ENCODE peak calls at places on chromosomes 3 and 15, in seven cellular contexts. One of them, this sample, is unnamed.

GRCh38 chr3:94735354-94735753 is 672.5 kb downstream of the NSUN3 start:
- DNase-seq in HCT116: no peak
- DNase-seq in PC-3: peak; percentile 72
- DNase-seq in neural progenitor cell: no peak
- DNase-seq in GM23338: no peak
- DNase-seq in OCI-LY7: no peak
- DNase-seq in SK-N-SH: no peak
- DNase-seq in this sample: no peak

GRCh38 chr15:51726302-51727073 is 11.0 kb downstream of the LYSMD2 start:
- DNase-seq in SK-N-SH: peak; percentile 77
- DNase-seq in GM23338: peak; percentile 83
- DNase-seq in OCI-LY7: no peak
- DNase-seq in HCT116: peak; percentile 85
- DNase-seq in PC-3: peak; percentile 86
- DNase-seq in neural progenitor cell: peak; percentile 66
- DNase-seq in this sample: peak; percentile 96

GRCh38 chr3:29486917-29487316 is 206.0 kb downstream of the RBMS3 start:
- DNase-seq in GM23338: no peak
- DNase-seq in SK-N-SH: no peak
- DNase-seq in HCT116: no peak
- DNase-seq in OCI-LY7: no peak
- DNase-seq in neural progenitor cell: no peak
- DNase-seq in PC-3: peak; percentile 60
- DNase-seq in this sample: no peak

GRCh38 chr3:108552267-108553159 is 36.7 kb downstream of the CIP2A start:
- DNase-seq in SK-N-SH: peak; percentile 11
- DNase-seq in PC-3: peak; percentile 76
- DNase-seq in OCI-LY7: peak; percentile 28
- DNase-seq in neural progenitor cell: peak; percentile 60
- DNase-seq in HCT116: peak; percentile 19
- DNase-seq in GM23338: peak; percentile 69
- DNase-seq in this sample: peak; percentile 65

GRCh38 chr3:100533176-100533575 is 40.8 kb downstream of the TMEM45A start:
- DNase-seq in GM23338: no peak
- DNase-seq in HCT116: no peak
- DNase-seq in SK-N-SH: no peak
- DNase-seq in PC-3: no peak
- DNase-seq in OCI-LY7: no peak
- DNase-seq in neural progenitor cell: no peak
- DNase-seq in this sample: peak; percentile 82

GRCh38 chr3:61899700-61900462 is 338.5 kb downstream of the PTPRG start:
- DNase-seq in HCT116: no peak
- DNase-seq in neural progenitor cell: no peak
- DNase-seq in PC-3: no peak
- DNase-seq in SK-N-SH: no peak
- DNase-seq in GM23338: no peak
- DNase-seq in OCI-LY7: no peak
- DNase-seq in this sample: no peak

GRCh38 chr3:141529256-141530132 is 42.7 kb downstream of the RASA2 start:
- DNase-seq in neural progenitor cell: no peak
- DNase-seq in GM23338: peak; percentile 32
- DNase-seq in HCT116: no peak
- DNase-seq in OCI-LY7: no peak
- DNase-seq in PC-3: no peak
- DNase-seq in SK-N-SH: no peak
- DNase-seq in this sample: peak; percentile 31

GRCh38 chr3:125231895-125232294 is 19.3 kb upstream of the SLC12A8 start:
- DNase-seq in HCT116: no peak
- DNase-seq in SK-N-SH: no peak
- DNase-seq in OCI-LY7: no peak
- DNase-seq in neural progenitor cell: no peak
- DNase-seq in PC-3: peak; percentile 16
- DNase-seq in GM23338: no peak
- DNase-seq in this sample: peak; percentile 81

GRCh38 chr3:187370051-187370450 is 1.9 kb downstream of the RTP4 start:
- DNase-seq in OCI-LY7: no peak
- DNase-seq in SK-N-SH: no peak
- DNase-seq in PC-3: no peak
- DNase-seq in HCT116: no peak
- DNase-seq in GM23338: no peak
- DNase-seq in neural progenitor cell: no peak
- DNase-seq in this sample: no peak

GRCh38 chr3:153925826-153926514 is 195.2 kb upstream of the ARHGEF26 start:
- DNase-seq in neural progenitor cell: no peak
- DNase-seq in HCT116: no peak
- DNase-seq in PC-3: no peak
- DNase-seq in SK-N-SH: no peak
- DNase-seq in OCI-LY7: no peak
- DNase-seq in GM23338: no peak
- DNase-seq in this sample: peak; percentile 21

GRCh38 chr15:98776607-98777281 is 128.4 kb downstream of the IGF1R start:
- DNase-seq in OCI-LY7: no peak
- DNase-seq in GM23338: no peak
- DNase-seq in neural progenitor cell: no peak
- DNase-seq in SK-N-SH: no peak
- DNase-seq in PC-3: no peak
- DNase-seq in HCT116: no peak
- DNase-seq in this sample: peak; percentile 59

GRCh38 chr3:188956839-188957489 is 214.8 kb upstream of the TPRG1 start:
- DNase-seq in GM23338: peak; percentile 89
- DNase-seq in SK-N-SH: peak; percentile 22
- DNase-seq in neural progenitor cell: peak; percentile 81
- DNase-seq in PC-3: peak; percentile 83
- DNase-seq in OCI-LY7: peak; percentile 74
- DNase-seq in HCT116: peak; percentile 60
- DNase-seq in this sample: peak; percentile 82

GRCh38 chr3:42839616-42840015 is 30.4 kb downstream of the ACKR2 start:
- DNase-seq in HCT116: peak; percentile 63
- DNase-seq in GM23338: peak; percentile 83
- DNase-seq in neural progenitor cell: peak; percentile 73
- DNase-seq in OCI-LY7: peak; percentile 63
- DNase-seq in PC-3: peak; percentile 87
- DNase-seq in SK-N-SH: peak; percentile 66
- DNase-seq in this sample: peak; percentile 84

GRCh38 chr3:148873270-148873927 is 8.3 kb downstream of the CPA3 start:
- DNase-seq in SK-N-SH: no peak
- DNase-seq in PC-3: no peak
- DNase-seq in GM23338: no peak
- DNase-seq in neural progenitor cell: no peak
- DNase-seq in HCT116: no peak
- DNase-seq in OCI-LY7: no peak
- DNase-seq in this sample: no peak

GRCh38 chr3:113270786-113271185 is 59.4 kb downstream of the BOC start:
- DNase-seq in SK-N-SH: no peak
- DNase-seq in neural progenitor cell: no peak
- DNase-seq in HCT116: no peak
- DNase-seq in GM23338: no peak
- DNase-seq in OCI-LY7: no peak
- DNase-seq in PC-3: no peak
- DNase-seq in this sample: no peak

GRCh38 chr3:4670352-4670751 is 177.2 kb downstream of the ITPR1 start:
- DNase-seq in GM23338: peak; percentile 69
- DNase-seq in neural progenitor cell: peak; percentile 23
- DNase-seq in PC-3: peak; percentile 57
- DNase-seq in HCT116: no peak
- DNase-seq in SK-N-SH: peak; percentile 25
- DNase-seq in OCI-LY7: peak; percentile 10
- DNase-seq in this sample: peak; percentile 14

GRCh38 chr15:45821390-45821789 is 186.6 kb downstream of the SQOR start:
- DNase-seq in GM23338: no peak
- DNase-seq in OCI-LY7: no peak
- DNase-seq in neural progenitor cell: no peak
- DNase-seq in SK-N-SH: no peak
- DNase-seq in PC-3: no peak
- DNase-seq in HCT116: no peak
- DNase-seq in this sample: no peak

GRCh38 chr3:173257797-173258196 is 116.8 kb upstream of the SPATA16 start:
- DNase-seq in PC-3: no peak
- DNase-seq in HCT116: no peak
- DNase-seq in SK-N-SH: no peak
- DNase-seq in OCI-LY7: no peak
- DNase-seq in GM23338: no peak
- DNase-seq in neural progenitor cell: no peak
- DNase-seq in this sample: no peak
- H3K27ac ChIP-seq in PC-3: no peak overlapping the region
- H3K27ac ChIP-seq in HCT116: no peak overlapping the region
- H3K27ac ChIP-seq in SK-N-SH: no peak overlapping the region
- H3K27ac ChIP-seq in OCI-LY7: no peak overlapping the region
- H3K27ac ChIP-seq in GM23338: no peak overlapping the region
- H3K27ac ChIP-seq in neural progenitor cell: no peak overlapping the region
- H3K27ac ChIP-seq in this sample: no peak overlapping the region

GRCh38 chr3:137343283-137343682 is 385.5 kb downstream of the IL20RB start:
- DNase-seq in SK-N-SH: no peak
- DNase-seq in OCI-LY7: no peak
- DNase-seq in GM23338: no peak
- DNase-seq in neural progenitor cell: no peak
- DNase-seq in HCT116: no peak
- DNase-seq in PC-3: no peak
- DNase-seq in this sample: no peak

GRCh38 chr3:137347817-137348368 is 390.1 kb downstream of the IL20RB start:
- DNase-seq in GM23338: no peak
- DNase-seq in PC-3: no peak
- DNase-seq in neural progenitor cell: peak; percentile 73
- DNase-seq in HCT116: no peak
- DNase-seq in OCI-LY7: no peak
- DNase-seq in SK-N-SH: no peak
- DNase-seq in this sample: no peak

GRCh38 chr3:137349949-137350348 is 392.2 kb downstream of the IL20RB start:
- DNase-seq in HCT116: no peak
- DNase-seq in GM23338: no peak
- DNase-seq in OCI-LY7: no peak
- DNase-seq in SK-N-SH: no peak
- DNase-seq in PC-3: no peak
- DNase-seq in neural progenitor cell: no peak
- DNase-seq in this sample: no peak

DNA sequence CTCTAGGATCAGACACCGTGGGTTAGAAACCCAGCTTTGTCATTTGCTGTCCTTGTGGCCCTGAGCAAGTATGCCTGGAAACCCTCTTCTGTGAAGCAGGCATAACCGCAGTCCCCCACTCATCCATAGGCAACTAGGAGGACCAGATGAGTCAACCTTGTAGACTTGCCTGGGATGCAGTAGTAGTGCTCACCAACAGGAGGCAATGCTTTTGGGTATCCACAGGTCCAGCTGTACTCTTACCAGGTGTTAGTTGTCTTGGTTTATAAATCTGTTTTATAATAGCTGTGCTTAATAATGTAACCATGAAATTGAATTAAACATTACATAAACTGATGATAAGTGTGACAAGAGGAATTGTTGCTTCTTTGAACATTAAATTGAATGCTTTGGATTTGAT is 389.3 kb downstream of the IL20RB start:
- DNase-seq in PC-3: no peak
- DNase-seq in neural progenitor cell: no peak
- DNase-seq in HCT116: no peak
- DNase-seq in GM23338: peak; percentile 47
- DNase-seq in OCI-LY7: no peak
- DNase-seq in SK-N-SH: no peak
- DNase-seq in this sample: no peak
- H3K4me1 ChIP-seq in PC-3: no peaks in the 10 kb centered on the region
- H3K4me1 ChIP-seq in neural progenitor cell: peaks cover 22% of the 10 kb centered on the region
- H3K4me1 ChIP-seq in HCT116: no peaks in the 10 kb centered on the region
- H3K4me1 ChIP-seq in GM23338: no peaks in the 10 kb centered on the region
- H3K4me1 ChIP-seq in OCI-LY7: no peaks in the 10 kb centered on the region
- H3K4me1 ChIP-seq in SK-N-SH: no peaks in the 10 kb centered on the region
- H3K4me1 ChIP-seq in this sample: no peaks in the 10 kb centered on the region

GRCh38 chr3:136645915-136646314 is 106.3 kb downstream of the STAG1 start:
- DNase-seq in PC-3: no peak
- DNase-seq in SK-N-SH: no peak
- DNase-seq in OCI-LY7: no peak
- DNase-seq in HCT116: no peak
- DNase-seq in neural progenitor cell: no peak
- DNase-seq in GM23338: no peak
- DNase-seq in this sample: no peak

GRCh38 chr3:136642714-136643113 is 109.5 kb downstream of the STAG1 start:
- DNase-seq in neural progenitor cell: no peak
- DNase-seq in GM23338: no peak
- DNase-seq in PC-3: no peak
- DNase-seq in HCT116: no peak
- DNase-seq in SK-N-SH: peak; percentile 21
- DNase-seq in OCI-LY7: no peak
- DNase-seq in this sample: no peak

GRCh38 chr3:136639069-136639468 is 113.1 kb downstream of the STAG1 start:
- DNase-seq in GM23338: no peak
- DNase-seq in OCI-LY7: no peak
- DNase-seq in PC-3: no peak
- DNase-seq in HCT116: no peak
- DNase-seq in SK-N-SH: no peak
- DNase-seq in neural progenitor cell: no peak
- DNase-seq in this sample: no peak

GRCh38 chr3:136644200-136644599 is 108.0 kb downstream of the STAG1 start:
- DNase-seq in OCI-LY7: no peak
- DNase-seq in neural progenitor cell: no peak
- DNase-seq in GM23338: no peak
- DNase-seq in SK-N-SH: peak; percentile 30
- DNase-seq in PC-3: no peak
- DNase-seq in HCT116: no peak
- DNase-seq in this sample: no peak
- TF ChIP-seq EZH2phosphoT487 in OCI-LY7: no peak
- TF ChIP-seq EZH2phosphoT487 in neural progenitor cell: no peak
- TF ChIP-seq EZH2phosphoT487 in GM23338: no peak
- TF ChIP-seq EZH2phosphoT487 in SK-N-SH: no peak
- TF ChIP-seq EZH2phosphoT487 in PC-3: no peak
- TF ChIP-seq EZH2phosphoT487 in HCT116: no peak
- TF ChIP-seq EZH2phosphoT487 in this sample: no peak

GRCh38 chr3:99317196-99317595 is 321.2 kb upstream of the COL8A1 start:
- DNase-seq in GM23338: no peak
- DNase-seq in SK-N-SH: no peak
- DNase-seq in neural progenitor cell: no peak
- DNase-seq in HCT116: no peak
- DNase-seq in PC-3: no peak
- DNase-seq in OCI-LY7: no peak
- DNase-seq in this sample: no peak
- H3K27ac ChIP-seq in GM23338: no peak overlapping the region
- H3K27ac ChIP-seq in SK-N-SH: no peak overlapping the region
- H3K27ac ChIP-seq in neural progenitor cell: no peak overlapping the region
- H3K27ac ChIP-seq in HCT116: no peak overlapping the region
- H3K27ac ChIP-seq in PC-3: no peak overlapping the region
- H3K27ac ChIP-seq in OCI-LY7: no peak overlapping the region
- H3K27ac ChIP-seq in this sample: no peak overlapping the region

GRCh38 chr3:138686771-138687221 is 78.2 kb downstream of the FAIM start:
- DNase-seq in neural progenitor cell: no peak
- DNase-seq in GM23338: no peak
- DNase-seq in HCT116: no peak
- DNase-seq in OCI-LY7: peak; percentile 61
- DNase-seq in SK-N-SH: no peak
- DNase-seq in PC-3: peak; percentile 76
- DNase-seq in this sample: peak; percentile 75
- H3K4me1 ChIP-seq in neural progenitor cell: no peaks in the 10 kb centered on the region
- H3K4me1 ChIP-seq in GM23338: no peaks in the 10 kb centered on the region
- H3K4me1 ChIP-seq in HCT116: no peaks in the 10 kb centered on the region
- H3K4me1 ChIP-seq in OCI-LY7: peaks cover 15% of the 10 kb centered on the region
- H3K4me1 ChIP-seq in SK-N-SH: no peaks in the 10 kb centered on the region
- H3K4me1 ChIP-seq in PC-3: peaks cover 17% of the 10 kb centered on the region
- H3K4me1 ChIP-seq in this sample: peaks cover 17% of the 10 kb centered on the region